ENCODE peak calls at places on chromosomes 7 and 10, in nine cellular contexts. X is gastrocnemius medialis, U is A549, L is IMR-90, E is body of pancreas, Q is prostate gland, N is stomach, T is uterus, B is adrenal gland. G is an unnamed sample.

GRCh38 chr10:42949287-42949686 is 127.6 kb upstream of the RET start:
- DNase-seq in U (no peak), N (no peak), B (no peak), L (no peak), T (no peak), Q (no peak), E (no peak), X (no peak), G (no peak)

GRCh38 chr10:87632439-87632838 is 27.2 kb upstream of the PAPSS2 start:
- DNase-seq in T (no peak), B (no peak), Q (no peak), X (no peak), U (no peak), L (no peak), E (no peak), N (no peak), G (no peak)

GRCh38 chr10:124032982-124033886 is 60.2 kb downstream of the CHST15 start:
- DNase-seq in T (no peak), U (no peak), X (no peak), Q (no peak), L (peak; percentile 42), N (no peak), B (peak; percentile 53), E (peak; percentile 27), G (no peak)

GRCh38 chr10:96309631-96310358 is 5.6 kb downstream of the DNTT start:
- DNase-seq in U (no peak), B (no peak), X (no peak), N (no peak), E (no peak), L (no peak), T (no peak), Q (no peak), G (no peak)

GRCh38 chr7:139744768-139745250 is 33.0 kb downstream of the HIPK2 start:
- DNase-seq in X (no peak), N (no peak), U (no peak), B (no peak), L (no peak), Q (no peak), E (no peak), T (peak; percentile 38), G (no peak)

GRCh38 chr10:62492012-62492869 is 118.1 kb downstream of the ZNF365 start:
- DNase-seq in N (no peak), T (no peak), L (peak; percentile 25), X (no peak), Q (no peak), E (peak; percentile 7), U (no peak), B (no peak), G (no peak)

GRCh38 chr10:114260366-114260765 is 21.3 kb downstream of the VWA2 start:
- DNase-seq in L (no peak), Q (no peak), E (no peak), T (no peak), U (no peak), B (no peak), X (no peak), N (no peak), G (no peak)

GRCh38 chr10:99590799-99591198 is 29.4 kb downstream of the SLC25A28 start:
- DNase-seq in T (no peak), U (no peak), N (no peak), E (no peak), L (no peak), B (no peak), X (no peak), Q (no peak), G (no peak)

GRCh38 chr10:35696392-35696791 is 54.3 kb upstream of the FZD8 start:
- DNase-seq in N (no peak), Q (no peak), X (no peak), E (no peak), B (no peak), T (no peak), U (no peak), L (no peak), G (no peak)

GRCh38 chr7:36522453-36523007 is 132.9 kb downstream of the ANLN start:
- DNase-seq in L (no peak), T (no peak), B (no peak), X (no peak), N (no peak), E (no peak), U (no peak), Q (no peak), G (no peak)

GRCh38 chr7:80642871-80643270 is 4.4 kb downstream of the CD36 start:
- DNase-seq in X (no peak), B (no peak), N (no peak), E (no peak), T (no peak), L (no peak), Q (no peak), U (no peak), G (no peak)

GRCh38 chr10:112126901-112127300 is 56.7 kb downstream of the GPAM start:
- DNase-seq in Q (no peak), T (no peak), U (no peak), X (no peak), L (no peak), E (no peak), B (no peak), N (no peak), G (no peak)

GRCh38 chr7:18125536-18125935 is 97.9 kb upstream of the PRPS1L1 start:
- DNase-seq in T (no peak), Q (no peak), B (no peak), L (peak; percentile 2), E (no peak), X (no peak), N (no peak), U (no peak), G (no peak)

GRCh38 chr7:26070290-26070689 is 81.7 kb upstream of the NFE2L3 start:
- DNase-seq in B (no peak), U (no peak), L (no peak), N (no peak), T (no peak), X (no peak), E (no peak), Q (no peak), G (no peak)

GRCh38 chr7:91465595-91466061 is 201.4 kb downstream of the FZD1 start:
- DNase-seq in X (no peak), U (no peak), N (no peak), E (no peak), T (no peak), B (no peak), L (no peak), Q (no peak), G (no peak)

GRCh38 chr7:19405546-19405945 is 260.3 kb upstream of the FERD3L start:
- DNase-seq in U (no peak), B (no peak), T (no peak), Q (no peak), E (no peak), N (no peak), X (no peak), L (peak; percentile 78), G (no peak)

GRCh38 chr7:116229359-116229758 is 19.0 kb downstream of the TES start:
- DNase-seq in E (no peak), Q (no peak), B (no peak), N (no peak), X (no peak), L (no peak), U (no peak), T (no peak), G (no peak)

GRCh38 chr7:48209004-48209600 is 37.8 kb downstream of the ABCA13 start:
- DNase-seq in L (no peak), N (no peak), X (no peak), Q (no peak), T (no peak), B (no peak), U (no peak), E (no peak), G (no peak)

GRCh38 chr7:50367098-50367497 is 62.6 kb downstream of the IKZF1 start:
- DNase-seq in B (no peak), U (no peak), L (no peak), N (no peak), T (no peak), X (no peak), Q (no peak), E (no peak), G (no peak)
- H3K4me1 ChIP-seq in B (no peaks in the 10 kb centered on the region), U (no peaks in the 10 kb centered on the region), L (no peaks in the 10 kb centered on the region), N (no peaks in the 10 kb centered on the region), T (no peaks in the 10 kb centered on the region), X (no peaks in the 10 kb centered on the region), Q (no peaks in the 10 kb centered on the region), E (no peaks in the 10 kb centered on the region), G (peaks cover 2% of the 10 kb centered on the region)

GRCh38 chr7:40134428-40135423 is at the start of the genes MPLKIP and SUGCT:
- DNase-seq in T (peak; percentile 84), X (peak; percentile 79), Q (peak; percentile 76), E (peak; percentile 91), B (peak; percentile 92), N (peak; percentile 86), L (peak; percentile 87), U (peak; percentile 82), G (peak; percentile 60)
- TF ChIP-seq POLR2A in T (no peak), X (peak; percentile 74), Q (peak; percentile 11), E (peak; percentile 37), B (peak; percentile 35), N (no peak), L (peak; percentile 59), U (peak; percentile 62), G (peak; percentile 30)

GRCh38 chr7:55080000-55080629 is 61.3 kb downstream of the EGFR start:
- DNase-seq in L (no peak), B (no peak), X (no peak), Q (no peak), N (no peak), U (no peak), E (no peak), T (no peak), G (no peak)

GRCh38 chr7:55081067-55081853 is 62.4 kb downstream of the EGFR start:
- DNase-seq in E (peak; percentile 49), T (no peak), L (no peak), Q (no peak), N (no peak), U (no peak), B (peak; percentile 69), X (no peak), G (no peak)

GRCh38 chr7:55078465-55079372 is 59.9 kb downstream of the EGFR start:
- DNase-seq in B (no peak), T (no peak), Q (no peak), X (peak; percentile 61), N (peak; percentile 72), L (no peak), U (no peak), E (no peak), G (no peak)

GRCh38 chr7:55075464-55075971 is 56.7 kb downstream of the EGFR start:
- DNase-seq in L (no peak), E (peak; percentile 61), X (peak; percentile 95), Q (no peak), B (peak; percentile 41), U (no peak), N (peak; percentile 42), T (peak; percentile 63), G (no peak)

GRCh38 chr7:55077581-55078410 is 59.0 kb downstream of the EGFR start:
- DNase-seq in U (no peak), Q (no peak), N (peak; percentile 88), E (peak; percentile 75), X (no peak), B (no peak), L (no peak), T (no peak), G (no peak)
- H3K4me1 ChIP-seq in U (peaks cover 95% of the 10 kb centered on the region), Q (peaks cover 4% of the 10 kb centered on the region), N (peaks cover 51% of the 10 kb centered on the region), E (peaks cover 84% of the 10 kb centered on the region), X (peaks cover 53% of the 10 kb centered on the region), B (peaks cover 56% of the 10 kb centered on the region), L (peaks cover 33% of the 10 kb centered on the region), T (no peaks in the 10 kb centered on the region), G (peaks cover 61% of the 10 kb centered on the region)

DNA sequence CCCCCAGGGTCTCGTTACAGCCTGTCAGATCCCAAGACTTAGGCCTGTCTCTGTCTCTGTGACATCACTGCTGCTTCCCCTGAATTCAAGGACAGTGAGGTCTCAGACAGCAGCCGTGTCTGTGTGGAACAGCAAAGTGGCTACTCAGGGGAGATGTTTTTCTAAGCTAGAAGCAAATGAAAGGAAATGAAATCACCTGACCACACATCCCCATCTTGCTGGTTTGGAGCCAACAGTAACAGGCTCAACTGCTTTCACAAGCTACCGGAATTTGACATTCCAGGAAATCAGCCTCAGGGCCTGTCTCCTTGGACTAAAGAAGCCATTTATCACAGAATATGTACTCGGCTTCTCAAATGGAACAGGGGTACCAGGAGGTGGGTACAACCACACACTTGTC is 73.0 kb downstream of the SPDYE5 start:
- DNase-seq in T (no peak), E (peak; percentile 40), N (peak; percentile 45), Q (peak; percentile 87), L (peak; percentile 93), U (no peak), B (peak; percentile 42), X (no peak), G (no peak)
- TF ChIP-seq POLR2A in T (no peak), E (no peak), N (no peak), Q (no peak), L (no peak), U (no peak), B (no peak), X (no peak), G (no peak)

G was measured in esophagus squamous epithelium.